ENCODE peak calls at places on chromosomes 5 and 9, in five cellular contexts. One of them, this sample, is unnamed.

GRCh38 chr5:43389679-43390329 is 22.4 kb downstream of the CCL28 start:
- DNase-seq in AG09309: peak; percentile 83
- DNase-seq in NCI-H1436: peak; percentile 64
- DNase-seq in stimulated activated CD4-positive, alpha-beta T cell treated with anti-CD3 and anti-CD28 coated beads, TNF-alpha, amount 100 ng/mL, for 1 hour: peak; percentile 11
- DNase-seq in epithelial cell of esophagus: peak; percentile 93
- DNase-seq in this sample: peak; percentile 85

GRCh38 chr5:149633671-149634350 is 52.5 kb downstream of the ARHGEF37 start:
- DNase-seq in AG09309: no peak
- DNase-seq in NCI-H1436: no peak
- DNase-seq in stimulated activated CD4-positive, alpha-beta T cell treated with anti-CD3 and anti-CD28 coated beads, TNF-alpha, amount 100 ng/mL, for 1 hour: no peak
- DNase-seq in epithelial cell of esophagus: peak; percentile 92
- DNase-seq in this sample: no peak

GRCh38 chr9:110802416-110803035 is 133.9 kb downstream of the MUSK start:
- DNase-seq in AG09309: peak; percentile 55
- DNase-seq in NCI-H1436: no peak
- DNase-seq in stimulated activated CD4-positive, alpha-beta T cell treated with anti-CD3 and anti-CD28 coated beads, TNF-alpha, amount 100 ng/mL, for 1 hour: no peak
- DNase-seq in epithelial cell of esophagus: no peak
- DNase-seq in this sample: no peak

GRCh38 chr5:67234671-67235176 is 38.1 kb upstream of the CD180 start:
- DNase-seq in AG09309: no peak
- DNase-seq in NCI-H1436: no peak
- DNase-seq in stimulated activated CD4-positive, alpha-beta T cell treated with anti-CD3 and anti-CD28 coated beads, TNF-alpha, amount 100 ng/mL, for 1 hour: no peak
- DNase-seq in epithelial cell of esophagus: peak; percentile 40
- DNase-seq in this sample: no peak

GRCh38 chr5:1770443-1770802 is 29.2 kb downstream of the MRPL36 start:
- DNase-seq in AG09309: no peak
- DNase-seq in NCI-H1436: no peak
- DNase-seq in stimulated activated CD4-positive, alpha-beta T cell treated with anti-CD3 and anti-CD28 coated beads, TNF-alpha, amount 100 ng/mL, for 1 hour: no peak
- DNase-seq in epithelial cell of esophagus: no peak
- DNase-seq in this sample: no peak

GRCh38 chr9:135343733-135344522 is 135.7 kb upstream of the PPP1R26 start:
- DNase-seq in AG09309: no peak
- DNase-seq in NCI-H1436: peak; percentile 81
- DNase-seq in stimulated activated CD4-positive, alpha-beta T cell treated with anti-CD3 and anti-CD28 coated beads, TNF-alpha, amount 100 ng/mL, for 1 hour: peak; percentile 39
- DNase-seq in epithelial cell of esophagus: no peak
- DNase-seq in this sample: no peak

GRCh38 chr5:141558150-141558549 is 60.6 kb downstream of the DIAPH1 start:
- DNase-seq in AG09309: no peak
- DNase-seq in NCI-H1436: no peak
- DNase-seq in stimulated activated CD4-positive, alpha-beta T cell treated with anti-CD3 and anti-CD28 coated beads, TNF-alpha, amount 100 ng/mL, for 1 hour: no peak
- DNase-seq in epithelial cell of esophagus: no peak
- DNase-seq in this sample: no peak

GRCh38 chr5:117594165-117594564 is 1019.5 kb upstream of the SEMA6A start:
- DNase-seq in AG09309: peak; percentile 25
- DNase-seq in NCI-H1436: no peak
- DNase-seq in stimulated activated CD4-positive, alpha-beta T cell treated with anti-CD3 and anti-CD28 coated beads, TNF-alpha, amount 100 ng/mL, for 1 hour: no peak
- DNase-seq in epithelial cell of esophagus: no peak
- DNase-seq in this sample: no peak

GRCh38 chr9:95174038-95174437 is 143.5 kb downstream of the FANCC start:
- DNase-seq in AG09309: no peak
- DNase-seq in NCI-H1436: no peak
- DNase-seq in stimulated activated CD4-positive, alpha-beta T cell treated with anti-CD3 and anti-CD28 coated beads, TNF-alpha, amount 100 ng/mL, for 1 hour: no peak
- DNase-seq in epithelial cell of esophagus: no peak
- DNase-seq in this sample: no peak

GRCh38 chr5:179125789-179126505 is 65.8 kb downstream of the ZNF354C start:
- DNase-seq in AG09309: no peak
- DNase-seq in NCI-H1436: no peak
- DNase-seq in stimulated activated CD4-positive, alpha-beta T cell treated with anti-CD3 and anti-CD28 coated beads, TNF-alpha, amount 100 ng/mL, for 1 hour: no peak
- DNase-seq in epithelial cell of esophagus: no peak
- DNase-seq in this sample: no peak

GRCh38 chr5:135462304-135462703 is 10.2 kb upstream of the TIFAB start:
- DNase-seq in AG09309: no peak
- DNase-seq in NCI-H1436: peak; percentile 79
- DNase-seq in stimulated activated CD4-positive, alpha-beta T cell treated with anti-CD3 and anti-CD28 coated beads, TNF-alpha, amount 100 ng/mL, for 1 hour: peak; percentile 18
- DNase-seq in epithelial cell of esophagus: peak; percentile 68
- DNase-seq in this sample: peak; percentile 37

GRCh38 chr9:129317179-129318011 is 139.3 kb upstream of the IER5L start:
- DNase-seq in AG09309: no peak
- DNase-seq in NCI-H1436: no peak
- DNase-seq in stimulated activated CD4-positive, alpha-beta T cell treated with anti-CD3 and anti-CD28 coated beads, TNF-alpha, amount 100 ng/mL, for 1 hour: no peak
- DNase-seq in epithelial cell of esophagus: peak; percentile 59
- DNase-seq in this sample: no peak

GRCh38 chr9:84673806-84674205 is 4.3 kb downstream of the NTRK2 start:
- DNase-seq in AG09309: no peak
- DNase-seq in NCI-H1436: no peak
- DNase-seq in stimulated activated CD4-positive, alpha-beta T cell treated with anti-CD3 and anti-CD28 coated beads, TNF-alpha, amount 100 ng/mL, for 1 hour: no peak
- DNase-seq in epithelial cell of esophagus: no peak
- DNase-seq in this sample: no peak

GRCh38 chr5:89729623-89730390 is 679.7 kb downstream of the CETN3 start:
- DNase-seq in AG09309: no peak
- DNase-seq in NCI-H1436: no peak
- DNase-seq in stimulated activated CD4-positive, alpha-beta T cell treated with anti-CD3 and anti-CD28 coated beads, TNF-alpha, amount 100 ng/mL, for 1 hour: no peak
- DNase-seq in epithelial cell of esophagus: peak; percentile 38
- DNase-seq in this sample: no peak

GRCh38 chr5:178284996-178285395 is 52.4 kb upstream of the PHYKPL start:
- DNase-seq in AG09309: no peak
- DNase-seq in NCI-H1436: no peak
- DNase-seq in stimulated activated CD4-positive, alpha-beta T cell treated with anti-CD3 and anti-CD28 coated beads, TNF-alpha, amount 100 ng/mL, for 1 hour: no peak
- DNase-seq in epithelial cell of esophagus: no peak
- DNase-seq in this sample: no peak

GRCh38 chr9:105187781-105188180 is 56.7 kb upstream of the SLC44A1 start:
- DNase-seq in AG09309: peak; percentile 64
- DNase-seq in NCI-H1436: no peak
- DNase-seq in stimulated activated CD4-positive, alpha-beta T cell treated with anti-CD3 and anti-CD28 coated beads, TNF-alpha, amount 100 ng/mL, for 1 hour: no peak
- DNase-seq in epithelial cell of esophagus: peak; percentile 84
- DNase-seq in this sample: no peak

GRCh38 chr5:176886336-176887251 is 12.6 kb downstream of the HK3 start:
- DNase-seq in AG09309: no peak
- DNase-seq in NCI-H1436: no peak
- DNase-seq in stimulated activated CD4-positive, alpha-beta T cell treated with anti-CD3 and anti-CD28 coated beads, TNF-alpha, amount 100 ng/mL, for 1 hour: no peak
- DNase-seq in epithelial cell of esophagus: no peak
- DNase-seq in this sample: no peak

GRCh38 chr5:71586052-71586940 is 844 bp upstream of the MCCC2 start:
- DNase-seq in AG09309: no peak
- DNase-seq in NCI-H1436: no peak
- DNase-seq in stimulated activated CD4-positive, alpha-beta T cell treated with anti-CD3 and anti-CD28 coated beads, TNF-alpha, amount 100 ng/mL, for 1 hour: no peak
- DNase-seq in epithelial cell of esophagus: no peak
- DNase-seq in this sample: no peak

GRCh38 chr5:90962481-90962880 is 403.9 kb downstream of the ADGRV1 start:
- DNase-seq in AG09309: no peak
- DNase-seq in NCI-H1436: no peak
- DNase-seq in stimulated activated CD4-positive, alpha-beta T cell treated with anti-CD3 and anti-CD28 coated beads, TNF-alpha, amount 100 ng/mL, for 1 hour: no peak
- DNase-seq in epithelial cell of esophagus: peak; percentile 9
- DNase-seq in this sample: no peak

GRCh38 chr5:44847453-44847852 is 38.7 kb downstream of the MRPS30 start:
- DNase-seq in AG09309: no peak
- DNase-seq in NCI-H1436: no peak
- DNase-seq in stimulated activated CD4-positive, alpha-beta T cell treated with anti-CD3 and anti-CD28 coated beads, TNF-alpha, amount 100 ng/mL, for 1 hour: no peak
- DNase-seq in epithelial cell of esophagus: no peak
- DNase-seq in this sample: no peak

GRCh38 chr5:66689522-66690220 is 93.5 kb downstream of the MAST4 start:
- DNase-seq in AG09309: no peak
- DNase-seq in NCI-H1436: no peak
- DNase-seq in stimulated activated CD4-positive, alpha-beta T cell treated with anti-CD3 and anti-CD28 coated beads, TNF-alpha, amount 100 ng/mL, for 1 hour: no peak
- DNase-seq in epithelial cell of esophagus: peak; percentile 8
- DNase-seq in this sample: no peak

GRCh38 chr9:99828417-99829176 is 6.9 kb downstream of the NR4A3 start:
- DNase-seq in AG09309: no peak
- DNase-seq in NCI-H1436: no peak
- DNase-seq in stimulated activated CD4-positive, alpha-beta T cell treated with anti-CD3 and anti-CD28 coated beads, TNF-alpha, amount 100 ng/mL, for 1 hour: no peak
- DNase-seq in epithelial cell of esophagus: no peak
- DNase-seq in this sample: no peak

GRCh38 chr9:134525841-134526797 is 115.5 kb upstream of the COL5A1 start:
- DNase-seq in AG09309: no peak
- DNase-seq in NCI-H1436: no peak
- DNase-seq in stimulated activated CD4-positive, alpha-beta T cell treated with anti-CD3 and anti-CD28 coated beads, TNF-alpha, amount 100 ng/mL, for 1 hour: no peak
- DNase-seq in epithelial cell of esophagus: no peak
- DNase-seq in this sample: no peak